ENCODE peak calls at places on chromosome 15, in four cellular contexts. N, S, H and B are unnamed samples.

GRCh38 chr15:87142096-87142495 is 1062.4 kb downstream of the AGBL1 start:
- DNase-seq in N (peak), S (no peak), H (no peak), B (no peak)

GRCh38 chr15:77715051-77715450 is 82.3 kb upstream of the LINGO1 start:
- DNase-seq in N (no peak), S (no peak), H (no peak), B (no peak)

GRCh38 chr15:79433610-79434009 is 1.5 kb downstream of the MINAR1 start:
- DNase-seq in N (no peak), S (no peak), H (peak), B (peak)

GRCh38 chr15:32743411-32744145 is 25.8 kb downstream of the GREM1 start:
- DNase-seq in N (peak), S (no peak), H (no peak), B (no peak)

GRCh38 chr15:57572463-57572862 is 19.2 kb upstream of the MYZAP start:
- DNase-seq in N (no peak), S (no peak), H (no peak), B (no peak)

GRCh38 chr15:53448215-53449001 is 311.1 kb downstream of the WDR72 start:
- DNase-seq in N (no peak), S (no peak), H (no peak), B (peak)

GRCh38 chr15:79661411-79661810 is 229.3 kb downstream of the MINAR1 start:
- DNase-seq in N (no peak), S (no peak), H (no peak), B (no peak)

GRCh38 chr15:61768131-61768530 is 292.1 kb downstream of the VPS13C start:
- DNase-seq in N (no peak), S (no peak), H (no peak), B (no peak)

GRCh38 chr15:52217186-52217585 is 26.0 kb upstream of the GNB5 start:
- DNase-seq in N (no peak), S (no peak), H (peak), B (no peak)